ENCODE peak calls at places on chromosomes 3 and 15, in four cellular contexts. One of them, this sample, is unnamed. For H3K4me1, the result is how much of the 10 kb centered on the place peaks cover.

GRCh38 chr15:48086582-48086981 is 34.2 kb upstream of the SLC24A5 start:
- DNase-seq in adipocyte: peak
- DNase-seq in tibial nerve: no peak
- DNase-seq in HCT116: no peak
- DNase-seq in this sample: no peak

GRCh38 chr3:128194843-128195242 is 41.6 kb downstream of the EEFSEC start:
- DNase-seq in tibial nerve: no peak
- DNase-seq in adipocyte: no peak
- DNase-seq in HCT116: no peak
- DNase-seq in this sample: no peak

GRCh38 chr3:11385908-11386307 is 113.7 kb downstream of the ATG7 start:
- DNase-seq in tibial nerve: no peak
- DNase-seq in adipocyte: peak
- DNase-seq in HCT116: no peak
- DNase-seq in this sample: no peak

GRCh38 chr15:69318033-69318432 is 19.3 kb downstream of the PAQR5 start:
- DNase-seq in adipocyte: no peak
- DNase-seq in tibial nerve: no peak
- DNase-seq in HCT116: no peak
- DNase-seq in this sample: no peak

GRCh38 chr15:52960283-52960682 is 170.1 kb upstream of the ONECUT1 start:
- DNase-seq in HCT116: no peak
- DNase-seq in adipocyte: no peak
- DNase-seq in tibial nerve: no peak
- DNase-seq in this sample: no peak

GRCh38 chr15:72206677-72207000 is 9.1 kb upstream of the GRAMD2A start:
- DNase-seq in HCT116: no peak
- DNase-seq in tibial nerve: no peak
- DNase-seq in adipocyte: no peak
- DNase-seq in this sample: no peak

GRCh38 chr3:10783360-10784346 is 32.4 kb upstream of the SLC6A11 start:
- DNase-seq in HCT116: peak
- DNase-seq in adipocyte: peak
- DNase-seq in tibial nerve: peak
- DNase-seq in this sample: peak

GRCh38 chr15:87498545-87498944 is 758.0 kb downstream of the NTRK3 start:
- DNase-seq in tibial nerve: peak
- DNase-seq in HCT116: no peak
- DNase-seq in adipocyte: no peak
- DNase-seq in this sample: no peak

GRCh38 chr15:89167267-89168176 is 53.9 kb downstream of the RLBP1 start:
- DNase-seq in HCT116: peak
- DNase-seq in adipocyte: peak
- DNase-seq in tibial nerve: no peak
- DNase-seq in this sample: no peak

GRCh38 chr3:165206454-165207266 is 10.5 kb upstream of the SLITRK3 start:
- DNase-seq in adipocyte: peak
- DNase-seq in tibial nerve: peak
- DNase-seq in HCT116: peak
- DNase-seq in this sample: peak

GRCh38 chr3:33119891-33120290 is 6.1 kb downstream of the CRTAP start:
- DNase-seq in tibial nerve: no peak
- DNase-seq in adipocyte: no peak
- DNase-seq in HCT116: no peak
- DNase-seq in this sample: no peak

GRCh38 chr3:27507515-27508266 is 23.5 kb upstream of the SLC4A7 start:
- DNase-seq in adipocyte: no peak
- DNase-seq in tibial nerve: no peak
- DNase-seq in HCT116: no peak
- DNase-seq in this sample: no peak

GRCh38 chr3:116053017-116053416 is 392.3 kb downstream of the LSAMP start:
- DNase-seq in tibial nerve: no peak
- DNase-seq in adipocyte: no peak
- DNase-seq in HCT116: no peak
- DNase-seq in this sample: no peak

GRCh38 chr15:25543156-25543555 is 104.3 kb upstream of the UBE3A start:
- DNase-seq in adipocyte: peak
- DNase-seq in tibial nerve: peak
- DNase-seq in HCT116: no peak
- DNase-seq in this sample: no peak

GRCh38 chr3:128466840-128467541 is at the start of gene DNAJB8:
- DNase-seq in tibial nerve: no peak
- DNase-seq in HCT116: no peak
- DNase-seq in adipocyte: no peak
- DNase-seq in this sample: no peak

GRCh38 chr3:155019576-155019975 is 60.5 kb upstream of the MME start:
- DNase-seq in tibial nerve: no peak
- DNase-seq in adipocyte: peak
- DNase-seq in HCT116: no peak
- DNase-seq in this sample: no peak

GRCh38 chr15:88375234-88375926 is 91.8 kb downstream of the MRPL46 start:
- DNase-seq in HCT116: no peak
- DNase-seq in tibial nerve: no peak
- DNase-seq in adipocyte: peak
- DNase-seq in this sample: no peak

GRCh38 chr3:11054739-11055438 is 62.3 kb downstream of the SLC6A1 start:
- DNase-seq in HCT116: no peak
- DNase-seq in tibial nerve: no peak
- DNase-seq in adipocyte: no peak
- DNase-seq in this sample: no peak

GRCh38 chr3:146750196-146750595 is 145.1 kb upstream of the PLSCR5 start:
- DNase-seq in adipocyte: no peak
- DNase-seq in tibial nerve: no peak
- DNase-seq in HCT116: no peak
- DNase-seq in this sample: no peak

GRCh38 chr15:40243126-40243810 is 4.4 kb downstream of the PAK6 start:
- DNase-seq in tibial nerve: no peak
- DNase-seq in adipocyte: no peak
- DNase-seq in HCT116: no peak
- DNase-seq in this sample: peak

GRCh38 chr15:77889009-77889806 is 188.3 kb downstream of the TBC1D2B start:
- DNase-seq in adipocyte: peak
- DNase-seq in tibial nerve: no peak
- DNase-seq in HCT116: no peak
- DNase-seq in this sample: no peak

GRCh38 chr3:13015286-13016082 is 57.7 kb downstream of the IQSEC1 start:
- DNase-seq in HCT116: no peak
- DNase-seq in tibial nerve: no peak
- DNase-seq in adipocyte: no peak
- DNase-seq in this sample: peak

GRCh38 chr3:9783954-9784353 is 8.3 kb downstream of the TADA3 start:
- DNase-seq in adipocyte: no peak
- DNase-seq in HCT116: no peak
- DNase-seq in tibial nerve: no peak
- DNase-seq in this sample: no peak

GRCh38 chr3:16012086-16012485 is 162.4 kb upstream of the GALNT15 start:
- DNase-seq in HCT116: no peak
- DNase-seq in tibial nerve: no peak
- DNase-seq in adipocyte: peak
- DNase-seq in this sample: no peak

GRCh38 chr3:28286595-28286994 is 45.2 kb downstream of the CMC1 start:
- DNase-seq in adipocyte: peak
- DNase-seq in HCT116: peak
- DNase-seq in tibial nerve: no peak
- DNase-seq in this sample: peak

GRCh38 chr3:122754867-122755835 is 38.5 kb downstream of the HSPBAP1 start:
- DNase-seq in adipocyte: peak
- DNase-seq in HCT116: peak
- DNase-seq in tibial nerve: no peak
- DNase-seq in this sample: peak

GRCh38 chr3:123678108-123678511 is 93.3 kb upstream of the HACD2 start:
- DNase-seq in adipocyte: peak
- DNase-seq in HCT116: no peak
- DNase-seq in tibial nerve: no peak
- DNase-seq in this sample: no peak

GRCh38 chr3:160720123-160720746 is 35.8 kb upstream of the PPM1L start:
- DNase-seq in tibial nerve: no peak
- DNase-seq in HCT116: no peak
- DNase-seq in adipocyte: no peak
- DNase-seq in this sample: peak

GRCh38 chr15:24962880-24963279 is 8.1 kb downstream of the SNRPN start:
- DNase-seq in adipocyte: no peak
- DNase-seq in tibial nerve: no peak
- DNase-seq in HCT116: no peak
- DNase-seq in this sample: no peak

GRCh38 chr3:42764115-42764514 is 8.9 kb downstream of the CCDC13 start:
- DNase-seq in tibial nerve: no peak
- DNase-seq in HCT116: no peak
- DNase-seq in adipocyte: no peak
- DNase-seq in this sample: no peak

GRCh38 chr3:127078626-127079025 is 95.7 kb downstream of the PLXNA1 start:
- DNase-seq in adipocyte: no peak
- DNase-seq in tibial nerve: no peak
- DNase-seq in HCT116: no peak
- DNase-seq in this sample: no peak

GRCh38 chr15:29043731-29044485 is 158.1 kb downstream of the APBA2 start:
- DNase-seq in adipocyte: peak
- DNase-seq in tibial nerve: no peak
- DNase-seq in HCT116: no peak
- DNase-seq in this sample: no peak

GRCh38 chr3:134216851-134217250 is 33.8 kb downstream of the RYK start:
- DNase-seq in adipocyte: no peak
- DNase-seq in HCT116: no peak
- DNase-seq in tibial nerve: no peak
- DNase-seq in this sample: no peak

GRCh38 chr15:56180851-56181250 is 62.8 kb downstream of the RFX7 start:
- DNase-seq in HCT116: no peak
- DNase-seq in adipocyte: no peak
- DNase-seq in tibial nerve: no peak
- DNase-seq in this sample: no peak

GRCh38 chr15:74403981-74404563 is 29.7 kb downstream of the SEMA7A start:
- DNase-seq in adipocyte: no peak
- DNase-seq in tibial nerve: no peak
- DNase-seq in HCT116: no peak
- DNase-seq in this sample: peak
- H3K4me1 ChIP-seq in adipocyte: half or more
- H3K4me1 ChIP-seq in tibial nerve: under half
- H3K4me1 ChIP-seq in HCT116: under half
- H3K4me1 ChIP-seq in this sample: half or more

GRCh38 chr15:90871097-90871715 is 2.8 kb downstream of the FURIN start:
- DNase-seq in HCT116: no peak
- DNase-seq in tibial nerve: no peak
- DNase-seq in adipocyte: peak
- DNase-seq in this sample: peak
- H3K4me1 ChIP-seq in HCT116: half or more
- H3K4me1 ChIP-seq in tibial nerve: under half
- H3K4me1 ChIP-seq in adipocyte: under half
- H3K4me1 ChIP-seq in this sample: under half

GRCh38 chr3:197737319-197737649 is 580 bp upstream of the RUBCN start:
- DNase-seq in HCT116: no peak
- DNase-seq in adipocyte: no peak
- DNase-seq in tibial nerve: no peak
- DNase-seq in this sample: no peak

GRCh38 chr3:197736010-197736490 is 654 bp downstream of the RUBCN start:
- DNase-seq in tibial nerve: no peak
- DNase-seq in adipocyte: peak
- DNase-seq in HCT116: no peak
- DNase-seq in this sample: peak

GRCh38 chr3:197736491-197737318 is at the start of gene RUBCN:
- DNase-seq in tibial nerve: peak
- DNase-seq in HCT116: peak
- DNase-seq in adipocyte: peak
- DNase-seq in this sample: peak

GRCh38 chr3:197733042-197733441 is 3.7 kb downstream of the RUBCN start:
- DNase-seq in adipocyte: no peak
- DNase-seq in HCT116: no peak
- DNase-seq in tibial nerve: no peak
- DNase-seq in this sample: no peak

DNA sequence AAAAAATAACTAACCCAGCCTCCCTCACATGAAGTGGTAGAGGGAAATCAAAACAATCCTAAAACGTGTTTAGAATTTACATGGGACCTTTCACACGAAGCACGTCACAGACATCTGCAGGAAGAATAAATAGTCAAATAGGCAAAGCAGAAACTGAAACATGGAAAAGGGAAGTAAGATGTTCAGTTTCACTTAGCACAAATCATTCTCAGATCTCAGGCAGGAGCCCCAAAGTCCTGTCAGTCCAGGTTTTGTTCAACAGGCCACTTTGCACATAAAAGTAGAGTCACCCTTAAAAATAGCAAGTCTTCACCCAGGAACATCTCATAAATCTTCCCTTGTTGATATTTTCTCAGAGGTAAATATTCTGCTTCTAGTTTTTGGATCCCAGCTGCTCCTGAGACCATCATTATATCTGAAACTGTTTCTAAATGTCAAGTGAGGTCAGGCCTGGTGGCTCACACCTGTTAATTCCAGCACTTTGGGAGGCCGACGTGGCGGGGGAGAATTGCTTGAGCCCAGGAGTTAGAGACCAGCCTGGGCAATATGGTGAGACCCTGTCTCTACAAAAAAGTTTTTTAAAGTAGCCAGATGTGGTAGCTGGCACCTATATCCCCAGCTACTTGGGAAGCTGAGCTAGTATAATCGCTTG is 1.9 kb downstream of the RUBCN start:
- DNase-seq in tibial nerve: no peak
- DNase-seq in adipocyte: no peak
- DNase-seq in HCT116: no peak
- DNase-seq in this sample: peak
- H3K4me1 ChIP-seq in tibial nerve: under half
- H3K4me1 ChIP-seq in adipocyte: under half
- H3K4me1 ChIP-seq in HCT116: under half
- H3K4me1 ChIP-seq in this sample: half or more

DNA sequence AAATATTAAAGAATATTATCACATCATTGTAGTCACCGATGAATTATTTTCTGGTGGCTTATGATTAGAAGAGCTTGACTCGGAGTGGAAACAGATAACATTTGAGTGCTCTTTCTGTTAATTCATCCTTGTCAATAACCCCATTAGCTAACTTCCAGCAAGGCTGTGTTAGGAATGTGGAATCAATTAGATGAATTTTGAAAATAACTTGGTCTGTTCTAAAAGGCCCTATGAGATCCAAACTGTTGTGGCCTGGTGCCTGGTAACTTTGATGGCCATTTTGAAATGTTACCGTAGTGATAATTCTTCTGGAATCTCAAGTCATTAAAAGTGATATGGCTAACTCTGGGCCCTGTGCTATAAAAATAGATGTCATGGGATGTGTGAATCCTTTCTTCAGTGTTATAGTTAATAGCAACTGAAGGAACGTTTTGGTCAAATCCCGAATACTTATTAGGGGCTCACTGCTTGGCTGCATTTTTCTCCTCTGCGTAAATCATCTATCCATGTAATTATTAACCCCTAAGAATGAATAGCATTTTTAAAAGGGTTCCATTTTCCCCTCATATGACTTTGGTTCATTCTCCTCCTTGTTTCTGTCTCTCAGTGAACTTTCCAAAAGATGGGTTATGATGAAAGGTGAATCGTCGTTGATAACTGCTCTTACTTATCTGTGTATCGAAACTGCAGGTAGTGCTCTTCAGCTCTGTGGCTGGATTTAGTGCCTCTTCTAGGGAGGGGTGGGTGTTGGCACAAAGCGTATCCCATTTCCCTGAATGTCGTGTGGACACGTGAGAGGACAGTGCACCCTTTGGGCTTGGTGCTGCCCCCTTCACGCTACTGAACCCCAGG is 82.7 kb downstream of the IGF1R start:
- DNase-seq in adipocyte: no peak
- DNase-seq in HCT116: no peak
- DNase-seq in tibial nerve: no peak
- DNase-seq in this sample: no peak
- H3K4me1 ChIP-seq in adipocyte: half or more
- H3K4me1 ChIP-seq in HCT116: under half
- H3K4me1 ChIP-seq in tibial nerve: half or more
- H3K4me1 ChIP-seq in this sample: under half